ENCODE peak calls at places on chromosomes 2 and 18, in four cellular contexts. E, P, F and V are unnamed samples.

GRCh38 chr18:56576826-56577573 is 61.4 kb downstream of the TXNL1 start:
- DNase-seq in E (no peak), P (no peak), F (no peak), V (no peak)

GRCh38 chr2:120473522-120474271 is 127.8 kb downstream of the INHBB start:
- DNase-seq in E (peak; percentile 61), P (no peak), F (no peak), V (no peak)

GRCh38 chr2:239895669-239896068 is 129.5 kb downstream of the NDUFA10 start:
- DNase-seq in E (no peak), P (no peak), F (no peak), V (no peak)

GRCh38 chr2:25539141-25539540 is 134.2 kb downstream of the DTNB start:
- DNase-seq in E (no peak), P (no peak), F (no peak), V (no peak)

GRCh38 chr18:40902436-40902835 is 1052.6 kb upstream of the PIK3C3 start:
- DNase-seq in E (no peak), P (no peak), F (no peak), V (no peak)

GRCh38 chr18:37393945-37394609 is 171.5 kb downstream of the CELF4 start:
- DNase-seq in E (no peak), P (peak; percentile 77), F (no peak), V (peak; percentile 91)

GRCh38 chr2:10380048-10380926 is 67.8 kb downstream of the ODC1 start:
- DNase-seq in E (no peak), P (no peak), F (no peak), V (no peak)

GRCh38 chr2:112161431-112162145 is 23.4 kb downstream of the FBLN7 start:
- DNase-seq in E (no peak), P (no peak), F (no peak), V (no peak)

GRCh38 chr2:232901711-232902578 is 31.9 kb downstream of the SNORC start:
- DNase-seq in E (peak; percentile 60), P (peak; percentile 29), F (no peak), V (no peak)

GRCh38 chr2:152520759-152521158 is 185.8 kb downstream of the FMNL2 start:
- DNase-seq in E (no peak), P (no peak), F (no peak), V (no peak)

GRCh38 chr2:11491348-11491930 is 25.5 kb upstream of the E2F6 start:
- DNase-seq in E (no peak), P (no peak), F (no peak), V (no peak)

GRCh38 chr18:24928479-24928878 is 423.5 kb downstream of the ZNF521 start:
- DNase-seq in E (no peak), P (no peak), F (no peak), V (no peak)

GRCh38 chr2:99420031-99420430 is 69.8 kb downstream of the REV1 start:
- DNase-seq in E (no peak), P (no peak), F (no peak), V (no peak)

GRCh38 chr2:233356546-233357308 is 2.4 kb downstream of the DGKD start:
- DNase-seq in E (no peak), P (no peak), F (no peak), V (no peak)

GRCh38 chr2:42693013-42693575 is 70.8 kb downstream of the OXER1 start:
- DNase-seq in E (no peak), P (peak; percentile 26), F (no peak), V (no peak)

GRCh38 chr2:31060397-31060796 is 77.8 kb downstream of the GALNT14 start:
- DNase-seq in E (no peak), P (no peak), F (no peak), V (no peak)

GRCh38 chr2:45283764-45284620 is 274.7 kb upstream of the SIX2 start:
- DNase-seq in E (no peak), P (no peak), F (no peak), V (no peak)

GRCh38 chr2:172674968-172675303 is 60.7 kb upstream of the RAPGEF4 start:
- DNase-seq in E (no peak), P (no peak), F (no peak), V (no peak)

GRCh38 chr2:230703514-230703913 is 9.1 kb upstream of the CAB39 start:
- DNase-seq in E (no peak), P (no peak), F (no peak), V (no peak)

GRCh38 chr2:63660060-63660459 is 71.3 kb downstream of the MDH1 start:
- DNase-seq in E (no peak), P (no peak), F (no peak), V (no peak)

GRCh38 chr2:63651361-63651760 is 62.6 kb downstream of the MDH1 start:
- DNase-seq in E (no peak), P (no peak), F (no peak), V (no peak)

GRCh38 chr2:63652063-63652985 is 63.6 kb downstream of the MDH1 start:
- DNase-seq in E (no peak), P (no peak), F (no peak), V (no peak)

GRCh38 chr2:63658176-63658968 is 69.6 kb downstream of the MDH1 start:
- DNase-seq in E (no peak), P (no peak), F (no peak), V (no peak)

DNA sequence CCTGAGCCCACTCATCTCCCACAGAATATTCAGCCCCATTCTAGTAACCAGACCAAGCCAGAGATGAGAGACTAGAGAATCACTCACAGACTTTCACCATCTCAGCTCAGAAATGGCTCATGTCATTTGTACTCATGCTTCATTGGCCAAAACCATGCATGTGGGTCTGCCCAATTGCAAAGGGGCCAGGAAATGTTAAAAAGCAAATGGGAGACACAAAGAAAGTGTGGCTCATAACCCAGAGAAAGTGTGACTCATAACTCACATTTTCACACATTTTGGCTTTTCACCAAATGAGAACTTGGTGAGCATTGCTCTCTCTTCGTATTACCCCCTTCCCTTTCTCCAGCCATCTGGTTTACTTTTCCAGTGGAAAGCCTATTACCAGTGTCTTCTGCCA is 66.2 kb downstream of the MDH1 start:
- DNase-seq in E (no peak), P (no peak), F (peak; percentile 26), V (no peak)
- TF ChIP-seq TCF7 in E (no peak), P (no peak), F (no peak), V (no peak)

GRCh38 chr2:68737717-68738116 is 3.1 kb downstream of the ARHGAP25 start:
- DNase-seq in E (no peak), P (no peak), F (no peak), V (no peak)
- TF ChIP-seq TCF7 in E (no peak), P (no peak), F (no peak), V (no peak)

GRCh38 chr2:218585541-218585940 is 16.9 kb downstream of the CNOT9 start:
- DNase-seq in E (no peak), P (no peak), F (no peak), V (no peak)

GRCh38 chr2:218578272-218578877 is 9.7 kb downstream of the CNOT9 start:
- DNase-seq in E (no peak), P (no peak), F (no peak), V (no peak)

GRCh38 chr2:218582085-218582484 is 13.4 kb downstream of the CNOT9 start:
- DNase-seq in E (no peak), P (no peak), F (no peak), V (no peak)

GRCh38 chr2:218583983-218584850 is 15.6 kb downstream of the CNOT9 start:
- DNase-seq in E (no peak), P (no peak), F (no peak), V (no peak)
- TF ChIP-seq TCF7 in E (no peak), P (no peak), F (no peak), V (no peak)

GRCh38 chr18:58716046-58716766 is 44.9 kb downstream of the MALT1 start:
- DNase-seq in E (no peak), P (no peak), F (no peak), V (no peak)
- TF ChIP-seq TCF7 in E (no peak), P (no peak), F (no peak), V (no peak)

GRCh38 chr2:96145028-96145939 is at the start of gene DUSP2:
- DNase-seq in E (no peak), P (no peak), F (peak; percentile 85), V (peak; percentile 54)
- TF ChIP-seq TCF7 in E (no peak), P (no peak), F (no peak), V (peak; percentile 97)

GRCh38 chr2:75007819-75008218 is 49.4 kb downstream of the POLE4 start:
- DNase-seq in E (no peak), P (no peak), F (no peak), V (no peak)
- TF ChIP-seq TCF7 in E (no peak), P (no peak), F (no peak), V (no peak)

GRCh38 chr2:48315847-48316194 is 214.1 kb upstream of the STON1 start:
- DNase-seq in E (peak; percentile 52), P (peak; percentile 12), F (no peak), V (peak; percentile 22)
- TF ChIP-seq TCF7 in E (no peak), P (no peak), F (no peak), V (no peak)